ENCODE peak calls at places on chromosomes 12 and 14, in four cellular contexts. D is GM12878, E is HepG2, L is K562. X is an unnamed sample.

GRCh38 chr14:100304825-100305445 is 1.3 kb downstream of the SLC25A29 start:
- DNase-seq in D (no peak), E (no peak), L (peak), X (peak)

GRCh38 chr14:75521415-75522199 is 662 bp upstream of the BATF start:
- DNase-seq in D (no peak), E (peak), L (no peak), X (no peak)

GRCh38 chr12:11689591-11690158 is 40.2 kb downstream of the ETV6 start:
- DNase-seq in D (no peak), E (no peak), L (no peak), X (no peak)

GRCh38 chr12:91109148-91109564 is 2.1 kb downstream of the LUM start:
- DNase-seq in D (peak), E (peak), L (peak), X (peak)

GRCh38 chr14:68649461-68650189 is 143.2 kb downstream of the ZFP36L1 start:
- DNase-seq in D (no peak), E (no peak), L (no peak), X (no peak)

GRCh38 chr12:6037459-6037858 is 87.0 kb downstream of the VWF start:
- DNase-seq in D (no peak), E (no peak), L (no peak), X (no peak)

GRCh38 chr12:78035913-78036658 is 205.4 kb downstream of the NAV3 start:
- DNase-seq in D (no peak), E (no peak), L (no peak), X (peak)

GRCh38 chr12:82425241-82425640 is 66.9 kb downstream of the METTL25 start:
- DNase-seq in D (no peak), E (no peak), L (no peak), X (no peak)

GRCh38 chr12:45547822-45548221 is 181.7 kb upstream of the ARID2 start:
- DNase-seq in D (no peak), E (no peak), L (no peak), X (no peak)

GRCh38 chr14:104072586-104072985 is 12.9 kb upstream of the ASPG start:
- DNase-seq in D (no peak), E (no peak), L (no peak), X (no peak)

GRCh38 chr14:101965145-101965531 is 765 bp downstream of the DYNC1H1 start:
- DNase-seq in D (no peak), E (peak), L (peak), X (peak)

GRCh38 chr12:43069768-43070221 is 480.2 kb upstream of the PRICKLE1 start:
- DNase-seq in D (peak), E (no peak), L (no peak), X (no peak)

GRCh38 chr12:110577717-110578521 is 5.2 kb downstream of the PPTC7 start:
- DNase-seq in D (peak), E (no peak), L (no peak), X (no peak)
- TF ChIP-seq FOXK2 in D (no peak), E (no peak), L (no peak), X (no peak)

DNA sequence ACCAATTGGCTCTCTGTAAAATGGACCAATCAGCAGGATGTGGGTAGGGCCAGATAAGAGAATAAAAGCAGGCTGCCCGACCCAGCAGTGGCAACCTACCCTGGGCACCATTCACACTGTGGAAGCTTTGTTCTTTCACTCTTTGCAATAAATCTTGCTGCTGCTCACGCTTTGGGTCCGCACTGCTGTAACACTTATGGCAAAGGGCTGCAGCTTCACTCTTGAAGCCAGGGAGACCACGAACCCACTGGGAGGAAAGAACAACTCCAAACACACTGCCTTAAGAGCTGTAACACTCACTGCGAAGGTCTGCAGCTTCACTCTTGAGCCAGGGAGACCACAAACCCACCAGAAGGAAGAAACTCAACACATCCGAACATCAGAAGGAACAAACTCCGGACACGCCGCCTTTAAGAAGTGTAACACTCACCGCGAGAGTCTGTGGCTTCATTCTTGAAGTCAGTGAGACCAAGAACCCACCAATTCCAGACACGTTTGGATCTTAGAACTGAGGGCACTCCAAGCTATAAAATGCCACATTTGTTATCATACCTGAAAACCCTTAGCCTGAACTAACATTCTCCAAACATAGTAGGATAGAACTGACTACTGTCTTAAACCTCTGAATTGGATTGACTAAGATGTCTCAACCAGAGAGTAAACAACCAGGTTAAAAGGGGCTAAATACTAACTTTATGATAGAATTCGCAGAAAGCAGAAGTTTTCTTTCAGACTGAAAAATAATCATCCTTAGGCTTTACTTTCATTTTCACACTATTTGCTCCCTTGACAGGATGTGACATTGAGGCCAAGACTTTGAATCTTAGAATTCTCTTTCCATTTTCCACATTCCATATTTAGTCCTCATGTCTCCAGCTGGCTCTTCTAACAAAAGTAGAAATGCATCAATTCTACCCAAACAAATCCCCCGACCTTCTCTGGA is 33.6 kb downstream of the CDKL1 start:
- DNase-seq in D (no peak), E (no peak), L (no peak), X (no peak)
- TF ChIP-seq FOXK2 in D (no peak), E (no peak), L (no peak), X (no peak)

GRCh38 chr12:34393086-34393820 is 371.0 kb downstream of the ALG10 start:
- DNase-seq in D (no peak), E (no peak), L (no peak), X (no peak)
- TF ChIP-seq FOXK2 in D (no peak), E (no peak), L (no peak), X (no peak)

GRCh38 chr12:113820842-113821241 is 145.3 kb downstream of the RBM19 start:
- DNase-seq in D (no peak), E (no peak), L (peak), X (no peak)

GRCh38 chr12:113819495-113819894 is 146.6 kb downstream of the RBM19 start:
- DNase-seq in D (no peak), E (no peak), L (no peak), X (no peak)

GRCh38 chr12:113818278-113818677 is 147.8 kb downstream of the RBM19 start:
- DNase-seq in D (no peak), E (no peak), L (no peak), X (no peak)

GRCh38 chr12:113820310-113820709 is 145.8 kb downstream of the RBM19 start:
- DNase-seq in D (no peak), E (no peak), L (no peak), X (no peak)

GRCh38 chr12:113818833-113819232 is 147.3 kb downstream of the RBM19 start:
- DNase-seq in D (no peak), E (peak), L (peak), X (peak)
- TF ChIP-seq FOXK2 in D (no peak), E (no peak), L (no peak), X (no peak)

DNA sequence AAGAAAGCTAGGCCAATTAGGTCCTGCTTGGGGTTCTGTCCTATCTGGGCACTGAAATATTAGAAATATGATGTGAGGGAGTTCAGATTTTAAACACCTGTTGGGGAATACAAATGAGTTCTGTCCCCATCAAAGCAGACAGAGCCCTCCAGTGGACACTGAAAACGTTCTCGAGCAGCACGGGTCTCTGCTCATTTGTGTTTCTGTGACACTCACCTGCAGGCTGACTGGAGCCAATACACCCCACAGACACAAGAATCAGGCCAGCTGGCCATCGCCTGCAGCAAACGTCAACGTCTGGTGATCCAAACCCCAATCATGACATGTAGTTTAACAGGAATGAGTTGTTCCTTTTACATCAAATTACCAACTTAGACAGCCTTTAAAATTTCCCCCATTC is 493.4 kb upstream of the TMEM132C start:
- DNase-seq in D (no peak), E (peak), L (no peak), X (peak)
- TF ChIP-seq FOXK2 in D (no peak), E (no peak), L (no peak), X (no peak)

GRCh38 chr12:104522985-104523719 is 66.4 kb downstream of the CHST11 start:
- DNase-seq in D (no peak), E (no peak), L (no peak), X (no peak)
- TF ChIP-seq FOXK2 in D (no peak), E (no peak), L (no peak), X (no peak)

DNA sequence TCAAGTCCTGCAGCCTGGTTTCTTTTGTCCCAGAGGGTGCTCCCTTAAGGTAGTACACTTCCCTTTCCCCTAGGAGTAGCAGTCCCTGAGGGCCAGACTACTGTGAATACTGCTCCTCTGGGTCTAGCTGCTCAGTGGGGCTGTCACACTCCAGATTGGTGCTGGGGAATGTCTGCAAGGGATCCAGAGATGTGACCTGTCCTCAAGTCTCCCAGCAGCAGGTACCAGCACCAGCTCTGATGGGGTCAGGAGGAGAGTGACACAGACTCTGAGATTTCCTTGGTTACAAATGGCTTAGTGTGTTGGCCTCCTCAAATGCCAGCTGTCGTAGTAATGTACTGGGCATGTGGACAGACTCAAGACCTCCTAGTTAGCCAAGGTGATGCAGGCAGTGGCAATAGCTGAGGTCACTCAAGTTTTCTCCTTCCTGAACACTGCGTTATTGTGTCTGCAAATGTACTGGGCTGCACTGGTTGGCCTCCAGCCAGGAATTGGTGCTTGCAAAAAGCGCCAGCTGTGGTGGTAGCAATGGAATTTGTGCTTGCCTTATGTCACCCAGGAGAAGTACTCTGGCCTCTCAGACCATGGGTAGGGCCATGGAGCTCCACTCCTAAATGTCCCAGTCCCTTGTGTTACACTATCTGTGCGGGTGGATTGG is 36.4 kb upstream of the AEBP2 start:
- DNase-seq in D (no peak), E (peak), L (no peak), X (no peak)
- TF ChIP-seq FOXK2 in D (no peak), E (no peak), L (no peak), X (no peak)

GRCh38 chr12:85920324-85920947 is 46.3 kb downstream of the NTS start:
- DNase-seq in D (no peak), E (peak), L (peak), X (peak)
- TF ChIP-seq FOXK2 in D (no peak), E (no peak), L (no peak), X (no peak)

GRCh38 chr12:100472325-100472724 is 1.3 kb upstream of the NR1H4 start:
- DNase-seq in D (no peak), E (peak), L (no peak), X (no peak)

GRCh38 chr12:100473050-100473715 is 483 bp upstream of the NR1H4 start:
- DNase-seq in D (no peak), E (no peak), L (no peak), X (no peak)

GRCh38 chr12:100464529-100464928 is 9.1 kb upstream of the NR1H4 start:
- DNase-seq in D (no peak), E (peak), L (no peak), X (no peak)

GRCh38 chr12:100473716-100474150 is at the start of gene NR1H4:
- DNase-seq in D (no peak), E (peak), L (no peak), X (no peak)

DNA sequence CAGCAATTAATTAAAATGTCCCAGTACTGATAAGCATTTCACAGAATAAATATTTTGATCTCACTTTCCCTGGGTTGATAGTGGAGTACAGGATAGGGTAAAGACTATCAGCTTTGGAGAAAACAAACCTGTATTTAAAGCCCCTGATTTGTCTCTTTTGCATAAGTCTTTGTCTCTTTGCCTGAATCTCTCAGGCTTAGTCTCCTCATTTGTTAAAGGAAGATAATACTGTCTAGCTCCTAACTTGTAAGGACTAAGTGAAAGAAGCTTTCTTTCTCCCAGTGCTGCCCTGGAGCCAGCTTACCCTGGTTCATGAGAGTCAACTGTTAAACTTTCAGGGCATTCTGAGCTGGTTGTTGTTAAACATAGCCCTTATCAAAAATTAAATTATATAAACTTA is 5.5 kb upstream of the NR1H4 start:
- DNase-seq in D (no peak), E (no peak), L (no peak), X (no peak)
- TF ChIP-seq FOXK2 in D (no peak), E (no peak), L (no peak), X (no peak)